ENCODE peak calls at places on chromosomes 4 and X, in nine cellular contexts. E, I, R, B, L, S, C, G and X are unnamed samples.

GRCh38 chrX:72539822-72540221 is 32.8 kb downstream of the HDAC8 start:
- DNase-seq in E (no peak), I (no peak), R (no peak), B (peak; percentile 7), L (no peak), S (no peak), C (no peak), G (no peak), X (no peak)

GRCh38 chr4:27316176-27316575 is 455.5 kb downstream of the STIM2 start:
- DNase-seq in E (no peak), I (no peak), R (no peak), B (no peak), L (no peak), S (no peak), C (no peak), G (no peak), X (no peak)

GRCh38 chr4:97073194-97073593 is 1070.1 kb downstream of the STPG2 start:
- DNase-seq in E (no peak), I (no peak), R (no peak), B (no peak), L (no peak), S (no peak), C (no peak), G (no peak), X (no peak)

GRCh38 chr4:9989918-9990635 is 31.2 kb downstream of the SLC2A9 start:
- DNase-seq in E (no peak), I (no peak), R (no peak), B (no peak), L (no peak), S (no peak), C (no peak), G (no peak), X (no peak)

GRCh38 chrX:20315140-20315539 is 48.4 kb upstream of the RPS6KA3 start:
- DNase-seq in E (no peak), I (no peak), R (peak; percentile 71), B (no peak), L (no peak), S (no peak), C (no peak), G (no peak), X (no peak)

GRCh38 chr4:70651864-70652506 is 14.3 kb downstream of the JCHAIN start:
- DNase-seq in E (no peak), I (no peak), R (peak; percentile 29), B (peak; percentile 70), L (no peak), S (peak; percentile 11), C (no peak), G (no peak), X (no peak)

GRCh38 chrX:153970398-153971123 is 1.1 kb downstream of the HCFC1 start:
- DNase-seq in E (no peak), I (no peak), R (peak; percentile 47), B (peak; percentile 75), L (no peak), S (peak; percentile 34), C (peak; percentile 45), G (no peak), X (no peak)

GRCh38 chrX:118066867-118067515 is 49.6 kb downstream of the KLHL13 start:
- DNase-seq in E (no peak), I (no peak), R (peak; percentile 75), B (no peak), L (no peak), S (no peak), C (no peak), G (no peak), X (no peak)

GRCh38 chr4:74969507-74970474 is 36.9 kb downstream of the PARM1 start:
- DNase-seq in E (no peak), I (no peak), R (no peak), B (peak; percentile 2), L (no peak), S (no peak), C (no peak), G (no peak), X (no peak)

GRCh38 chrX:133495464-133496391 is 80.4 kb upstream of the GPC4 start:
- DNase-seq in E (no peak), I (no peak), R (no peak), B (peak; percentile 88), L (peak; percentile 87), S (peak; percentile 31), C (no peak), G (peak; percentile 40), X (no peak)

GRCh38 chrX:103073442-103073841 is 9.5 kb upstream of the BEX1 start:
- DNase-seq in E (no peak), I (no peak), R (no peak), B (peak; percentile 7), L (no peak), S (no peak), C (no peak), G (no peak), X (no peak)

GRCh38 chr4:142278663-142279062 is 567.4 kb downstream of the INPP4B start:
- DNase-seq in E (no peak), I (no peak), R (peak; percentile 32), B (no peak), L (no peak), S (no peak), C (no peak), G (no peak), X (no peak)

GRCh38 chr4:142281999-142282398 is 564.1 kb downstream of the INPP4B start:
- DNase-seq in E (no peak), I (no peak), R (peak; percentile 27), B (no peak), L (no peak), S (no peak), C (no peak), G (no peak), X (no peak)

GRCh38 chr4:142284402-142285221 is 561.5 kb downstream of the INPP4B start:
- DNase-seq in E (no peak), I (no peak), R (no peak), B (no peak), L (no peak), S (no peak), C (no peak), G (no peak), X (no peak)

GRCh38 chr4:142285222-142285583 is 560.9 kb downstream of the INPP4B start:
- DNase-seq in E (no peak), I (no peak), R (no peak), B (no peak), L (no peak), S (no peak), C (no peak), G (no peak), X (no peak)

DNA sequence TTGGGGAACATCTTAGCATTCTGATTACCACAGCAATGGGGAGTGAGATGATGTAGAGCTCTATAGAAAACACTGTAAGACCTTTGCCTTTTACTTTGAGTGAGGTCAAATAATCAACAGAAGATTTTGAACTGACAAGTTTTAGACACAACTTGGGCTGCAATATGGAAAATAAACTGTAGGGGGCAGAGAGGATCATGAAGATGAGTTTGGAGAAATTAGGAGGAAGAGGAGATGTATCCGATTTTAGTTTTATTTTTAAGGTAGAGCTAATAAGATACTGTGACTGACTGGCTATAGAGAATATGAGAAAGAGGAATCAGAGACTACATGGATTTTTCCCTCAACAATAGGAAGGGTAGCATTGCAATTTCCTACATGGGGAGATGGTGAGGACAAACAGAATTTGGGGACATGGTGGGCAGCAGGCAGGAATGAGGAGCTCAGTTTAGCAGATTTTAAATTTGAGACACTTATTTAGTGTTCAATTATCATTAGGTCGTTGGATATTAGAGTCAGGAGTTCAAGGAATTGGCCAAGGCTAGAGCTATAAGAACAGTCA is 563.1 kb downstream of the INPP4B start:
- DNase-seq in E (no peak), I (no peak), R (no peak), B (peak; percentile 52), L (no peak), S (no peak), C (peak; percentile 47), G (no peak), X (no peak)
- TF ChIP-seq CTCF in E (peak; percentile 63), I (peak; percentile 52), R (peak; percentile 42), B (peak; percentile 65), L (no peak), S (peak; percentile 37), C (peak; percentile 64), G (peak; percentile 55), X (peak; percentile 45)

DNA sequence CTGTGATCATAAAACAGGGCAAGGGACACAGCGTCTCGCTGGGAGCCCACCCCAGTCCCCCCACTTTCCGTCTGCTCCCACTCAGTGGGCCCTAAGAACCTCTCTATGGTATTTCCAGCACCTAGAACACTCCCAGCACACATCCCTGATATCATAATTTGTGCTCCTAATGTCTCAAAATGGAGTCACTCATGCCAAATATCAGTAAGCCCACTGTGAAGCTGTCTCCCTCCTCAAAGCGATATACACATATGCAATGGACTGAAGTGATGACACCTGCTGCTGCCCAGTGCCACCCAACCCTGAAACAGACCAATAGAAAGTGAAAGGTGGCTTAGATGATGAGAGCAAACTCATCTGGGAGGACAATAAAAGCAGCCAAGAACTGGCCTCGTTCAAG is 17.9 kb downstream of the ENPP6 start:
- DNase-seq in E (no peak), I (no peak), R (no peak), B (no peak), L (no peak), S (no peak), C (no peak), G (no peak), X (no peak)
- TF ChIP-seq CTCF in E (no peak), I (no peak), R (no peak), B (no peak), L (no peak), S (no peak), C (no peak), G (no peak), X (no peak)

GRCh38 chr4:110211770-110212061 is 13.3 kb upstream of the ELOVL6 start:
- DNase-seq in E (no peak), I (no peak), R (no peak), B (no peak), L (no peak), S (no peak), C (no peak), G (no peak), X (no peak)

GRCh38 chr4:110207233-110207632 is 8.8 kb upstream of the ELOVL6 start:
- DNase-seq in E (no peak), I (no peak), R (no peak), B (no peak), L (no peak), S (no peak), C (no peak), G (no peak), X (no peak)

GRCh38 chr4:110216079-110216478 is 17.7 kb upstream of the ELOVL6 start:
- DNase-seq in E (no peak), I (no peak), R (no peak), B (peak; percentile 39), L (no peak), S (peak; percentile 28), C (no peak), G (no peak), X (no peak)

GRCh38 chr4:110208419-110208818 is 10.0 kb upstream of the ELOVL6 start:
- DNase-seq in E (no peak), I (no peak), R (no peak), B (no peak), L (no peak), S (no peak), C (no peak), G (no peak), X (no peak)

GRCh38 chr4:110211007-110211769 is 12.8 kb upstream of the ELOVL6 start:
- DNase-seq in E (no peak), I (no peak), R (peak; percentile 32), B (peak; percentile 73), L (no peak), S (no peak), C (no peak), G (no peak), X (no peak)
- TF ChIP-seq CTCF in E (peak; percentile 72), I (peak; percentile 74), R (peak; percentile 93), B (peak; percentile 95), L (no peak), S (peak; percentile 85), C (peak; percentile 81), G (peak; percentile 66), X (peak; percentile 64)

GRCh38 chr4:170428929-170429328 is 339.2 kb upstream of the AADAT start:
- DNase-seq in E (no peak), I (no peak), R (no peak), B (no peak), L (no peak), S (no peak), C (no peak), G (no peak), X (no peak)
- TF ChIP-seq CTCF in E (no peak), I (no peak), R (no peak), B (no peak), L (no peak), S (no peak), C (no peak), G (no peak), X (no peak)